ENCODE peak calls at places on chromosomes 13 and 19, in six cellular contexts. D is osteocyte; M is activated CD4-positive, alpha-beta T cell treated with anti-CD3 and anti-CD28 coated beads for 1 hour; H is HEK293T; N is cardiac fibroblast; O is amniotic epithelial cell. V is an unnamed sample.

GRCh38 chr19:45682117-45682516 is 9.6 kb downstream of the SNRPD2 start:
- DNase-seq in N (no peak), D (no peak), O (no peak), M (no peak), H (no peak), V (no peak)

GRCh38 chr13:48977973-48978372 is 2.3 kb downstream of the FNDC3A start:
- DNase-seq in H (no peak), N (peak; percentile 69), D (no peak), O (no peak), M (no peak), V (no peak)

GRCh38 chr13:39417643-39418042 is 185.3 kb downstream of the LHFPL6 start:
- DNase-seq in H (no peak), M (no peak), N (peak; percentile 84), D (no peak), O (peak; percentile 62), V (no peak)

GRCh38 chr13:63731896-63732295 is 2316.2 kb upstream of the PCDH20 start:
- DNase-seq in O (no peak), H (no peak), D (no peak), N (no peak), M (no peak), V (no peak)

GRCh38 chr19:34224996-34225658 is 29.2 kb upstream of the GARRE1 start:
- DNase-seq in O (peak; percentile 71), D (no peak), H (no peak), M (no peak), N (peak; percentile 51), V (no peak)

GRCh38 chr13:102571075-102571474 is 25.7 kb upstream of the TPP2 start:
- DNase-seq in O (no peak), H (no peak), N (no peak), D (no peak), M (no peak), V (no peak)

GRCh38 chr19:33868821-33869412 is 72.2 kb downstream of the KCTD15 start:
- DNase-seq in N (peak; percentile 13), O (peak; percentile 7), H (peak; percentile 49), D (peak; percentile 83), M (no peak), V (no peak)

GRCh38 chr13:66312312-66313087 is 917.6 kb downstream of the PCDH9 start:
- DNase-seq in H (no peak), O (peak; percentile 10), D (no peak), N (peak; percentile 93), M (no peak), V (peak; percentile 77)

GRCh38 chr19:2503521-2504109 is 27.7 kb downstream of the GADD45B start:
- DNase-seq in D (no peak), H (peak; percentile 31), O (no peak), M (peak; percentile 60), N (peak; percentile 87), V (peak; percentile 79)

GRCh38 chr13:24119593-24120508 is 40.7 kb upstream of the SPATA13 start:
- DNase-seq in N (no peak), O (peak; percentile 82), M (no peak), D (no peak), H (no peak), V (no peak)

GRCh38 chr13:112626761-112627160 is 38.8 kb upstream of the TUBGCP3 start:
- DNase-seq in H (no peak), M (no peak), N (no peak), O (no peak), D (no peak), V (no peak)

GRCh38 chr19:6849876-6850275 is 37.5 kb upstream of the ADGRE1 start:
- DNase-seq in H (no peak), M (no peak), D (no peak), N (no peak), O (no peak), V (no peak)

GRCh38 chr19:41426952-41427646 is at the start of gene B3GNT8:
- DNase-seq in O (peak; percentile 75), D (no peak), M (no peak), N (peak; percentile 52), H (peak; percentile 78), V (no peak)

GRCh38 chr19:54316746-54317107 is 3.8 kb upstream of the LILRA5 start:
- DNase-seq in M (no peak), N (no peak), D (no peak), H (no peak), O (no peak), V (no peak)